ENCODE peak calls at places on chromosomes 13 and 19, in four cellular contexts. One of them, this sample, is unnamed.

GRCh38 chr13:91946498-91947070 is 548.2 kb downstream of the GPC5 start:
- DNase-seq in K562: peak
- DNase-seq in H1: no peak
- DNase-seq in SK-N-SH: peak
- DNase-seq in this sample: no peak

GRCh38 chr19:16702123-16702522 is 17.5 kb upstream of the NWD1 start:
- DNase-seq in SK-N-SH: peak
- DNase-seq in K562: peak
- DNase-seq in H1: no peak
- DNase-seq in this sample: no peak

GRCh38 chr19:23116802-23117571 is at the start of gene ZNF730:
- DNase-seq in SK-N-SH: peak
- DNase-seq in K562: peak
- DNase-seq in H1: peak
- DNase-seq in this sample: peak

GRCh38 chr13:91664036-91664435 is 265.6 kb downstream of the GPC5 start:
- DNase-seq in H1: no peak
- DNase-seq in SK-N-SH: peak
- DNase-seq in K562: no peak
- DNase-seq in this sample: no peak

GRCh38 chr13:25046985-25047660 is 48.8 kb upstream of the PABPC3 start:
- DNase-seq in K562: no peak
- DNase-seq in SK-N-SH: peak
- DNase-seq in H1: no peak
- DNase-seq in this sample: no peak

GRCh38 chr19:55387736-55388497 is 2.2 kb downstream of the RPL28 start:
- DNase-seq in K562: no peak
- DNase-seq in H1: no peak
- DNase-seq in SK-N-SH: no peak
- DNase-seq in this sample: no peak

GRCh38 chr19:40597329-40597838 is 3.8 kb upstream of the LTBP4 start:
- DNase-seq in SK-N-SH: no peak
- DNase-seq in K562: no peak
- DNase-seq in H1: no peak
- DNase-seq in this sample: no peak

GRCh38 chr13:25922373-25922772 is 129.4 kb downstream of the SHISA2 start:
- DNase-seq in K562: no peak
- DNase-seq in SK-N-SH: no peak
- DNase-seq in H1: no peak
- DNase-seq in this sample: no peak

GRCh38 chr19:16076958-16077611 is 790 bp downstream of the TPM4 start:
- DNase-seq in K562: no peak
- DNase-seq in SK-N-SH: peak
- DNase-seq in H1: no peak
- DNase-seq in this sample: no peak

GRCh38 chr13:98411013-98411412 is 165.9 kb downstream of the STK24 start:
- DNase-seq in K562: no peak
- DNase-seq in SK-N-SH: no peak
- DNase-seq in H1: no peak
- DNase-seq in this sample: no peak

GRCh38 chr19:33193269-33193863 is 764 bp upstream of the LRP3 start:
- DNase-seq in H1: no peak
- DNase-seq in SK-N-SH: no peak
- DNase-seq in K562: no peak
- DNase-seq in this sample: no peak

GRCh38 chr19:35609881-35610353 is 2.6 kb upstream of the HAUS5 start:
- DNase-seq in H1: no peak
- DNase-seq in K562: no peak
- DNase-seq in SK-N-SH: no peak
- DNase-seq in this sample: peak

GRCh38 chr13:21137696-21138095 is 38.7 kb downstream of the SKA3 start:
- DNase-seq in K562: peak
- DNase-seq in H1: no peak
- DNase-seq in SK-N-SH: no peak
- DNase-seq in this sample: no peak

GRCh38 chr13:86409466-86410241 is 610.4 kb upstream of the SLITRK6 start:
- DNase-seq in SK-N-SH: no peak
- DNase-seq in H1: no peak
- DNase-seq in K562: no peak
- DNase-seq in this sample: no peak

GRCh38 chr13:111345682-111346081 is 25.2 kb downstream of the TEX29 start:
- DNase-seq in H1: no peak
- DNase-seq in SK-N-SH: no peak
- DNase-seq in K562: no peak
- DNase-seq in this sample: no peak

GRCh38 chr19:48445256-48445605 is 552 bp upstream of the GRWD1 start:
- DNase-seq in H1: no peak
- DNase-seq in K562: peak
- DNase-seq in SK-N-SH: peak
- DNase-seq in this sample: no peak

GRCh38 chr13:52414963-52415362 is 9.0 kb upstream of the THSD1 start:
- DNase-seq in SK-N-SH: no peak
- DNase-seq in H1: no peak
- DNase-seq in K562: no peak
- DNase-seq in this sample: no peak

GRCh38 chr13:27820524-27821482 is 28.5 kb downstream of the GSX1 start:
- DNase-seq in K562: no peak
- DNase-seq in SK-N-SH: no peak
- DNase-seq in H1: no peak
- DNase-seq in this sample: no peak
- TF ChIP-seq NRF1 in K562: no peak
- TF ChIP-seq NRF1 in SK-N-SH: no peak
- TF ChIP-seq NRF1 in H1: no peak
- TF ChIP-seq NRF1 in this sample: no peak

GRCh38 chr19:15010497-15011255 is 31.0 kb upstream of the SLC1A6 start:
- DNase-seq in SK-N-SH: no peak
- DNase-seq in K562: no peak
- DNase-seq in H1: peak
- DNase-seq in this sample: no peak

GRCh38 chr19:15014579-15014978 is 34.7 kb upstream of the CASP14 start:
- DNase-seq in H1: no peak
- DNase-seq in SK-N-SH: no peak
- DNase-seq in K562: peak
- DNase-seq in this sample: no peak

GRCh38 chr19:15021286-15022007 is 27.8 kb upstream of the CASP14 start:
- DNase-seq in H1: no peak
- DNase-seq in SK-N-SH: no peak
- DNase-seq in K562: no peak
- DNase-seq in this sample: no peak

GRCh38 chr19:15015946-15016542 is 33.2 kb upstream of the CASP14 start:
- DNase-seq in H1: no peak
- DNase-seq in SK-N-SH: no peak
- DNase-seq in K562: peak
- DNase-seq in this sample: no peak
- TF ChIP-seq CHD2 in H1: no peak
- TF ChIP-seq CHD2 in SK-N-SH: no peak
- TF ChIP-seq CHD2 in K562: no peak
- TF ChIP-seq CHD2 in this sample: no peak

GRCh38 chr19:5933391-5933998 is 19.4 kb downstream of the CAPS start:
- DNase-seq in H1: no peak
- DNase-seq in SK-N-SH: no peak
- DNase-seq in K562: no peak
- DNase-seq in this sample: no peak

GRCh38 chr19:5936308-5936980 is 22.4 kb downstream of the CAPS start:
- DNase-seq in K562: no peak
- DNase-seq in SK-N-SH: no peak
- DNase-seq in H1: no peak
- DNase-seq in this sample: no peak

GRCh38 chr19:5935473-5936307 is 21.6 kb downstream of the CAPS start:
- DNase-seq in K562: no peak
- DNase-seq in SK-N-SH: peak
- DNase-seq in H1: no peak
- DNase-seq in this sample: no peak

GRCh38 chr19:5934002-5934401 is 19.9 kb downstream of the CAPS start:
- DNase-seq in K562: no peak
- DNase-seq in H1: no peak
- DNase-seq in SK-N-SH: peak
- DNase-seq in this sample: no peak

GRCh38 chr19:5934779-5935472 is 20.9 kb downstream of the CAPS start:
- DNase-seq in H1: no peak
- DNase-seq in SK-N-SH: peak
- DNase-seq in K562: no peak
- DNase-seq in this sample: no peak
- TF ChIP-seq NRF1 in H1: no peak
- TF ChIP-seq NRF1 in SK-N-SH: no peak
- TF ChIP-seq NRF1 in K562: no peak
- TF ChIP-seq NRF1 in this sample: no peak

GRCh38 chr13:42218576-42218975 is 53.4 kb upstream of the AKAP11 start:
- DNase-seq in K562: no peak
- DNase-seq in H1: no peak
- DNase-seq in SK-N-SH: no peak
- DNase-seq in this sample: no peak
- TF ChIP-seq CHD2 in K562: no peak
- TF ChIP-seq CHD2 in H1: no peak
- TF ChIP-seq CHD2 in SK-N-SH: no peak
- TF ChIP-seq CHD2 in this sample: no peak

GRCh38 chr13:33123066-33123940 is 107.1 kb downstream of the KL start:
- DNase-seq in K562: no peak
- DNase-seq in SK-N-SH: no peak
- DNase-seq in H1: no peak
- DNase-seq in this sample: no peak
- TF ChIP-seq NRF1 in K562: no peak
- TF ChIP-seq NRF1 in SK-N-SH: no peak
- TF ChIP-seq NRF1 in H1: no peak
- TF ChIP-seq NRF1 in this sample: no peak

GRCh38 chr13:74246398-74246975 is 112.3 kb upstream of the KLF12 start:
- DNase-seq in K562: no peak
- DNase-seq in SK-N-SH: no peak
- DNase-seq in H1: no peak
- DNase-seq in this sample: no peak
- TF ChIP-seq CHD2 in K562: no peak
- TF ChIP-seq CHD2 in SK-N-SH: no peak
- TF ChIP-seq CHD2 in H1: no peak
- TF ChIP-seq CHD2 in this sample: no peak

GRCh38 chr13:70812481-70812880 is 704.2 kb upstream of the KLHL1 start:
- DNase-seq in H1: no peak
- DNase-seq in SK-N-SH: no peak
- DNase-seq in K562: no peak
- DNase-seq in this sample: no peak
- TF ChIP-seq NRF1 in H1: no peak
- TF ChIP-seq NRF1 in SK-N-SH: no peak
- TF ChIP-seq NRF1 in K562: no peak
- TF ChIP-seq NRF1 in this sample: no peak